ENCODE peak calls at places on chromosomes 6 and 20, in eight cellular contexts. T, P, X, A, S, Y, Z and V are unnamed samples.

GRCh38 chr6:13354331-13355042 is 26.1 kb upstream of the TBC1D7 start:
- DNase-seq in S (no peak), P (no peak), T (no peak), A (no peak), X (no peak), Z (no peak), Y (no peak), V (no peak)

GRCh38 chr6:66226099-66226498 is 519.1 kb upstream of the EYS start:
- DNase-seq in Y (no peak), S (no peak), A (no peak), T (no peak), X (no peak), P (no peak), Z (no peak), V (no peak)

GRCh38 chr6:75748743-75749538 is at the start of gene MYO6:
- DNase-seq in S (peak; percentile 52), A (peak; percentile 83), Z (peak; percentile 93), Y (no peak), P (no peak), X (peak; percentile 74), T (peak; percentile 71), V (peak; percentile 18)

GRCh38 chr20:35088231-35088794 is 4.3 kb downstream of the TRPC4AP start:
- DNase-seq in A (no peak), T (no peak), Z (no peak), P (no peak), Y (no peak), X (no peak), S (no peak), V (no peak)

GRCh38 chr20:23205656-23206055 is 119.5 kb upstream of the CD93 start:
- DNase-seq in A (no peak), P (no peak), Y (no peak), Z (peak; percentile 61), X (no peak), T (no peak), S (no peak), V (no peak)

GRCh38 chr6:141254336-141254735 is 878.4 kb upstream of the GJE1 start:
- DNase-seq in P (no peak), Z (no peak), T (no peak), X (no peak), A (no peak), Y (no peak), S (no peak), V (no peak)

GRCh38 chr6:105691064-105691463 is 288.2 kb upstream of the PREP start:
- DNase-seq in P (no peak), T (no peak), Z (no peak), X (no peak), Y (no peak), A (no peak), S (no peak), V (no peak)

GRCh38 chr6:15892369-15892768 is 229.5 kb upstream of the DTNBP1 start:
- DNase-seq in T (no peak), P (no peak), A (no peak), Z (no peak), X (no peak), S (no peak), Y (no peak), V (no peak)

GRCh38 chr6:84392292-84392691 is 164.8 kb upstream of the CEP162 start:
- DNase-seq in X (no peak), A (no peak), Y (no peak), P (no peak), S (no peak), Z (no peak), T (no peak), V (no peak)

GRCh38 chr6:143468026-143468425 is 17.4 kb downstream of the PEX3 start:
- DNase-seq in P (no peak), T (no peak), X (no peak), S (no peak), Y (no peak), Z (no peak), A (no peak), V (no peak)

GRCh38 chr6:125169058-125169457 is 15.5 kb downstream of the TPD52L1 start:
- DNase-seq in A (no peak), T (peak; percentile 34), X (no peak), P (no peak), Y (no peak), S (no peak), Z (no peak), V (no peak)

GRCh38 chr6:44058617-44059358 is 68.5 kb downstream of the MRPL14 start:
- DNase-seq in X (no peak), T (no peak), Y (no peak), S (no peak), P (peak; percentile 88), A (no peak), Z (no peak), V (no peak)

GRCh38 chr6:20564269-20564668 is 30.0 kb downstream of the CDKAL1 start:
- DNase-seq in P (peak; percentile 19), X (no peak), Y (no peak), S (no peak), Z (no peak), A (peak; percentile 26), T (no peak), V (peak; percentile 57)

GRCh38 chr20:59684685-59685212 is 80.4 kb downstream of the PHACTR3 start:
- DNase-seq in Z (no peak), S (no peak), Y (no peak), X (no peak), T (no peak), P (no peak), A (no peak), V (no peak)
- H3K9me3 ChIP-seq in Z (peaks cover 34% of the 10 kb centered on the region), S (no peaks in the 10 kb centered on the region), Y (no peaks in the 10 kb centered on the region), X (no peaks in the 10 kb centered on the region), T (no peaks in the 10 kb centered on the region), P (peaks cover 4% of the 10 kb centered on the region), A (no peaks in the 10 kb centered on the region), V (no peaks in the 10 kb centered on the region)

GRCh38 chr20:37907677-37908397 is 4.9 kb downstream of the VSTM2L start:
- DNase-seq in S (no peak), A (no peak), Z (peak; percentile 82), Y (no peak), P (no peak), X (peak; percentile 70), T (no peak), V (no peak)
- H3K4me3 ChIP-seq in S (no peak overlapping the region), A (no peak overlapping the region), Z (no peak overlapping the region), Y (no peak overlapping the region), P (no peak overlapping the region), X (no peak overlapping the region), T (no peak overlapping the region), V (no peak overlapping the region)

DNA sequence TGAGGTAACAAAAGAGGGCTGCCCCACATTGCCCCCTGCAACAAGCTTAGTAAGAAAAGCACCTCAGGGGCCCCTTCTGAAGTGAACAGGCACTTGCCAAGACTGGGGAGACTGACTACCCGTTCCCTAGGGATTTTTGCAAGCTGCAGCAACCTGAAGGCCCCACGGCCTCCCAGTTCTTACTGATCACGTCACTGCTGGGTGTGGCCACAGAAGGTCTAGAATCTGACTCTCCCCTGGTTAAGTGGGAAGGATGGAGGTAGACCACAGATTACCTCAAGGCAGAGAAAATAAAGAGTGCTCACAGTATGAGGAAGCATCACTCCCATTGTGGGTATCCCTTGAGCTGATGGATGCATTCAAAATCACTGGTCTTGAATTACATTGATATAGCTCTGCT is 201.5 kb upstream of the KCNQ5 start:
- DNase-seq in S (no peak), A (no peak), T (no peak), Z (no peak), X (peak; percentile 59), P (no peak), Y (no peak), V (no peak)
- H3K27ac ChIP-seq in S (no peak overlapping the region), A (no peak overlapping the region), T (no peak overlapping the region), Z (no peak overlapping the region), X (peak overlapping the region; percentile 95), P (no peak overlapping the region), Y (no peak overlapping the region), V (no peak overlapping the region)

GRCh38 chr6:81938991-81939773 is 186.7 kb upstream of the TENT5A start:
- DNase-seq in X (no peak), A (no peak), T (no peak), S (no peak), Y (no peak), Z (no peak), P (peak; percentile 29), V (no peak)

GRCh38 chr6:81938014-81938761 is 185.7 kb upstream of the TENT5A start:
- DNase-seq in Z (no peak), Y (no peak), X (no peak), A (peak; percentile 66), T (no peak), P (peak; percentile 96), S (no peak), V (no peak)

GRCh38 chr6:81939774-81940165 is 187.3 kb upstream of the TENT5A start:
- DNase-seq in Y (no peak), A (no peak), T (no peak), Z (no peak), P (no peak), S (no peak), X (no peak), V (no peak)

GRCh38 chr6:81937296-81937937 is 184.9 kb upstream of the TENT5A start:
- DNase-seq in S (no peak), A (no peak), Z (no peak), T (no peak), X (no peak), Y (no peak), P (peak; percentile 50), V (no peak)

GRCh38 chr6:81940451-81940850 is 188.0 kb upstream of the TENT5A start:
- DNase-seq in Z (no peak), X (no peak), T (no peak), P (no peak), S (no peak), A (no peak), Y (no peak), V (no peak)
- H3K9me3 ChIP-seq in Z (no peaks in the 10 kb centered on the region), X (no peaks in the 10 kb centered on the region), T (no peaks in the 10 kb centered on the region), P (no peaks in the 10 kb centered on the region), S (no peaks in the 10 kb centered on the region), A (no peaks in the 10 kb centered on the region), Y (no peaks in the 10 kb centered on the region), V (no peaks in the 10 kb centered on the region)